ENCODE peak calls at places on chromosomes 12 and 14, in ten cellular contexts. One of them, this sample, is unnamed.

GRCh38 chr14:64703393-64704144 is 655 bp upstream of the PLEKHG3 start:
- DNase-seq in AG08395: no peak
- DNase-seq in HTR-8/SVneo: no peak
- DNase-seq in G401: peak; percentile 27
- DNase-seq in HEK293T: no peak
- DNase-seq in RPMI7951: no peak
- DNase-seq in C1 segment of cervical spinal cord: no peak
- DNase-seq in transverse colon: no peak
- DNase-seq in stimulated activated CD4-positive, alpha-beta T cell treated with anti-CD3 and anti-CD28 coated beads, Interleukin-1b, Interleukin-23, amount 100 ng/mL, for 1 hour: no peak
- DNase-seq in NCI-H460: no peak
- DNase-seq in this sample: no peak

GRCh38 chr12:16833376-16833775 is 227.4 kb upstream of the LMO3 start:
- DNase-seq in AG08395: no peak
- DNase-seq in HTR-8/SVneo: no peak
- DNase-seq in G401: no peak
- DNase-seq in HEK293T: no peak
- DNase-seq in RPMI7951: no peak
- DNase-seq in C1 segment of cervical spinal cord: no peak
- DNase-seq in transverse colon: no peak
- DNase-seq in stimulated activated CD4-positive, alpha-beta T cell treated with anti-CD3 and anti-CD28 coated beads, Interleukin-1b, Interleukin-23, amount 100 ng/mL, for 1 hour: no peak
- DNase-seq in NCI-H460: no peak
- DNase-seq in this sample: no peak

GRCh38 chr12:93751864-93752610 is 74.9 kb downstream of the CRADD start:
- DNase-seq in AG08395: no peak
- DNase-seq in HTR-8/SVneo: no peak
- DNase-seq in G401: no peak
- DNase-seq in HEK293T: no peak
- DNase-seq in RPMI7951: peak; percentile 5
- DNase-seq in C1 segment of cervical spinal cord: no peak
- DNase-seq in transverse colon: no peak
- DNase-seq in stimulated activated CD4-positive, alpha-beta T cell treated with anti-CD3 and anti-CD28 coated beads, Interleukin-1b, Interleukin-23, amount 100 ng/mL, for 1 hour: no peak
- DNase-seq in NCI-H460: no peak
- DNase-seq in this sample: no peak

GRCh38 chr12:69123909-69124638 is 115.3 kb upstream of the CPSF6 start:
- DNase-seq in AG08395: no peak
- DNase-seq in HTR-8/SVneo: no peak
- DNase-seq in G401: no peak
- DNase-seq in HEK293T: no peak
- DNase-seq in RPMI7951: no peak
- DNase-seq in C1 segment of cervical spinal cord: no peak
- DNase-seq in transverse colon: no peak
- DNase-seq in stimulated activated CD4-positive, alpha-beta T cell treated with anti-CD3 and anti-CD28 coated beads, Interleukin-1b, Interleukin-23, amount 100 ng/mL, for 1 hour: no peak
- DNase-seq in NCI-H460: no peak
- DNase-seq in this sample: no peak

GRCh38 chr14:38254565-38255407 is 1.1 kb downstream of the CLEC14A start:
- DNase-seq in AG08395: no peak
- DNase-seq in HTR-8/SVneo: no peak
- DNase-seq in G401: no peak
- DNase-seq in HEK293T: no peak
- DNase-seq in RPMI7951: no peak
- DNase-seq in C1 segment of cervical spinal cord: no peak
- DNase-seq in transverse colon: no peak
- DNase-seq in stimulated activated CD4-positive, alpha-beta T cell treated with anti-CD3 and anti-CD28 coated beads, Interleukin-1b, Interleukin-23, amount 100 ng/mL, for 1 hour: no peak
- DNase-seq in NCI-H460: no peak
- DNase-seq in this sample: no peak

GRCh38 chr14:92986254-92987147 is 63.6 kb downstream of the CHGA start:
- DNase-seq in AG08395: peak; percentile 85
- DNase-seq in HTR-8/SVneo: peak; percentile 37
- DNase-seq in G401: peak; percentile 61
- DNase-seq in HEK293T: no peak
- DNase-seq in RPMI7951: peak; percentile 32
- DNase-seq in C1 segment of cervical spinal cord: peak; percentile 11
- DNase-seq in transverse colon: no peak
- DNase-seq in stimulated activated CD4-positive, alpha-beta T cell treated with anti-CD3 and anti-CD28 coated beads, Interleukin-1b, Interleukin-23, amount 100 ng/mL, for 1 hour: no peak
- DNase-seq in NCI-H460: no peak
- DNase-seq in this sample: no peak

GRCh38 chr12:121838096-121838495 is 20.6 kb downstream of the HPD start:
- DNase-seq in AG08395: no peak
- DNase-seq in HTR-8/SVneo: no peak
- DNase-seq in G401: no peak
- DNase-seq in HEK293T: no peak
- DNase-seq in RPMI7951: no peak
- DNase-seq in C1 segment of cervical spinal cord: no peak
- DNase-seq in transverse colon: no peak
- DNase-seq in stimulated activated CD4-positive, alpha-beta T cell treated with anti-CD3 and anti-CD28 coated beads, Interleukin-1b, Interleukin-23, amount 100 ng/mL, for 1 hour: no peak
- DNase-seq in NCI-H460: no peak
- DNase-seq in this sample: no peak

GRCh38 chr12:43580601-43581000 is 28.6 kb upstream of the ADAMTS20 start:
- DNase-seq in AG08395: no peak
- DNase-seq in HTR-8/SVneo: no peak
- DNase-seq in G401: no peak
- DNase-seq in HEK293T: no peak
- DNase-seq in RPMI7951: no peak
- DNase-seq in C1 segment of cervical spinal cord: no peak
- DNase-seq in transverse colon: no peak
- DNase-seq in stimulated activated CD4-positive, alpha-beta T cell treated with anti-CD3 and anti-CD28 coated beads, Interleukin-1b, Interleukin-23, amount 100 ng/mL, for 1 hour: no peak
- DNase-seq in NCI-H460: no peak
- DNase-seq in this sample: no peak

GRCh38 chr14:72666610-72667009 is 227.3 kb downstream of the DPF3 start:
- DNase-seq in AG08395: peak; percentile 39
- DNase-seq in HTR-8/SVneo: peak; percentile 82
- DNase-seq in G401: no peak
- DNase-seq in HEK293T: no peak
- DNase-seq in RPMI7951: peak; percentile 93
- DNase-seq in C1 segment of cervical spinal cord: no peak
- DNase-seq in transverse colon: no peak
- DNase-seq in stimulated activated CD4-positive, alpha-beta T cell treated with anti-CD3 and anti-CD28 coated beads, Interleukin-1b, Interleukin-23, amount 100 ng/mL, for 1 hour: no peak
- DNase-seq in NCI-H460: no peak
- DNase-seq in this sample: no peak

GRCh38 chr12:116116650-116117424 is 160.7 kb downstream of the MED13L start:
- DNase-seq in AG08395: no peak
- DNase-seq in HTR-8/SVneo: no peak
- DNase-seq in G401: no peak
- DNase-seq in HEK293T: no peak
- DNase-seq in RPMI7951: no peak
- DNase-seq in C1 segment of cervical spinal cord: no peak
- DNase-seq in transverse colon: no peak
- DNase-seq in stimulated activated CD4-positive, alpha-beta T cell treated with anti-CD3 and anti-CD28 coated beads, Interleukin-1b, Interleukin-23, amount 100 ng/mL, for 1 hour: no peak
- DNase-seq in NCI-H460: no peak
- DNase-seq in this sample: no peak

GRCh38 chr14:90308561-90308960 is 23.2 kb downstream of the NRDE2 start:
- DNase-seq in AG08395: no peak
- DNase-seq in HTR-8/SVneo: no peak
- DNase-seq in G401: no peak
- DNase-seq in HEK293T: no peak
- DNase-seq in RPMI7951: no peak
- DNase-seq in C1 segment of cervical spinal cord: no peak
- DNase-seq in transverse colon: no peak
- DNase-seq in stimulated activated CD4-positive, alpha-beta T cell treated with anti-CD3 and anti-CD28 coated beads, Interleukin-1b, Interleukin-23, amount 100 ng/mL, for 1 hour: no peak
- DNase-seq in NCI-H460: no peak
- DNase-seq in this sample: no peak

This sample was measured in ascending aorta.